ENCODE peak calls at places on chromosomes 13 and 19, in nine cellular contexts. Y is HepG2; V is right lobe of liver; G is AG09309; U is AG08396; H is mucosa of descending colon; T is NCI-H1092; F is brain microvascular endothelial cell; B is stimulated activated CD4-positive, alpha-beta T cell treated with anti-CD3 and anti-CD28 coated beads, TNF-alpha, amount 100 ng/mL, for 24 hours. P is an unnamed sample.
A peak's percentile ranks its signal among the peaks of the same experiment; 100 is the strongest.

GRCh38 chr19:34241513-34242337 is 12.6 kb upstream of the GARRE1 start:
- DNase-seq in G (no peak), F (no peak), U (no peak), H (peak; percentile 71), V (no peak), B (no peak), T (no peak), Y (peak; percentile 53), P (peak; percentile 76)

GRCh38 chr19:35592226-35592625 is 6.3 kb downstream of the PMIS2 start:
- DNase-seq in F (no peak), B (no peak), V (no peak), H (peak; percentile 19), G (no peak), U (peak; percentile 43), T (no peak), Y (peak; percentile 53), P (peak; percentile 52)

GRCh38 chr13:26480246-26480855 is 77.1 kb upstream of the WASF3 start:
- DNase-seq in B (no peak), U (peak; percentile 39), G (peak; percentile 5), Y (no peak), F (no peak), V (no peak), H (peak; percentile 30), T (no peak), P (no peak)

GRCh38 chr19:32566246-32566830 is 14.7 kb upstream of the PDCD5 start:
- DNase-seq in Y (no peak), G (no peak), H (no peak), T (no peak), V (peak; percentile 7), F (peak; percentile 60), U (no peak), B (no peak), P (no peak)

GRCh38 chr13:38879278-38879677 is 111.4 kb downstream of the STOML3 start:
- DNase-seq in F (peak; percentile 55), G (no peak), H (peak; percentile 10), Y (no peak), T (no peak), V (no peak), B (no peak), U (no peak), P (no peak)

GRCh38 chr13:63636231-63636993 is 2220.8 kb upstream of the PCDH20 start:
- DNase-seq in F (no peak), T (peak; percentile 3), H (no peak), V (no peak), Y (no peak), G (no peak), B (no peak), U (no peak), P (no peak)

GRCh38 chr13:108322206-108322824 is 52.8 kb downstream of the TNFSF13B start:
- DNase-seq in U (peak; percentile 21), Y (peak; percentile 23), B (no peak), G (no peak), F (peak; percentile 22), H (no peak), T (peak; percentile 11), V (no peak), P (no peak)

GRCh38 chr19:47437500-47437899 is 18.2 kb upstream of the MEIS3 start:
- DNase-seq in V (no peak), F (no peak), Y (no peak), B (no peak), T (no peak), H (no peak), G (no peak), U (no peak), P (no peak)

GRCh38 chr13:79541426-79542049 is 60.6 kb downstream of the NDFIP2 start:
- DNase-seq in B (no peak), U (peak; percentile 9), Y (peak; percentile 62), F (peak; percentile 35), T (peak; percentile 66), H (peak; percentile 42), G (peak; percentile 24), V (no peak), P (peak; percentile 4)

GRCh38 chr19:14198384-14199376 is 7.3 kb downstream of the ADGRL1 start:
- DNase-seq in U (no peak), H (no peak), Y (peak; percentile 13), B (no peak), G (no peak), T (no peak), V (no peak), F (no peak), P (no peak)

GRCh38 chr19:10294368-10294697 is 4.6 kb downstream of the ICAM5 start:
- DNase-seq in G (no peak), B (no peak), F (no peak), H (no peak), U (no peak), Y (no peak), T (no peak), V (no peak), P (no peak)

GRCh38 chr13:91399189-91400093 is 1.0 kb downstream of the GPC5 start:
- DNase-seq in B (no peak), F (no peak), V (no peak), G (no peak), U (no peak), Y (no peak), T (no peak), H (no peak), P (no peak)

P was measured in HuH-7.